ENCODE peak calls at places on chromosomes 4 and X, in four cellular contexts. G, A, W and T are unnamed samples.

GRCh38 chrX:13029831-13030771 is 14.3 kb downstream of the FAM9C start:
- DNase-seq in G (no peak), W (no peak), A (no peak), T (no peak)

GRCh38 chrX:41236629-41237028 is 97.3 kb upstream of the DDX3X start:
- DNase-seq in W (no peak), A (no peak), G (no peak), T (no peak)

GRCh38 chrX:71629467-71629866 is 11.2 kb upstream of the CXCR3 start:
- DNase-seq in W (no peak), G (no peak), A (no peak), T (no peak)

GRCh38 chr4:88134536-88135361 is 23.7 kb downstream of the ABCG2 start:
- DNase-seq in G (no peak), W (no peak), A (no peak), T (no peak)

GRCh38 chrX:70476934-70477733 is 32.5 kb downstream of the DLG3 start:
- DNase-seq in A (no peak), G (peak), W (peak), T (no peak)

GRCh38 chr4:165751882-165752281 is 121.2 kb upstream of the TLL1 start:
- DNase-seq in W (no peak), G (no peak), A (no peak), T (no peak)

GRCh38 chr4:74117024-74117534 is 18.1 kb upstream of the CXCL2 start:
- DNase-seq in G (peak), A (peak), W (peak), T (peak)

GRCh38 chr4:186653973-186654372 is 69.7 kb downstream of the FAT1 start:
- DNase-seq in W (no peak), G (no peak), A (no peak), T (no peak)

GRCh38 chr4:169071781-169072180 is 61.7 kb upstream of the CBR4 start:
- DNase-seq in G (no peak), A (no peak), W (no peak), T (no peak)

GRCh38 chrX:10137516-10137915 is 19.3 kb upstream of the CLCN4 start:
- DNase-seq in A (no peak), W (no peak), G (no peak), T (no peak)

GRCh38 chr4:14871676-14872430 is 130.4 kb upstream of the CPEB2 start:
- DNase-seq in G (no peak), A (no peak), W (peak), T (no peak)

GRCh38 chr4:21885241-21885640 is 63.3 kb downstream of the KCNIP4 start:
- DNase-seq in G (no peak), W (peak), A (no peak), T (no peak)

GRCh38 chr4:14897217-14897616 is 105.1 kb upstream of the CPEB2 start:
- DNase-seq in G (peak), A (no peak), W (peak), T (no peak)

GRCh38 chrX:68867458-68868166 is 38.8 kb downstream of the EFNB1 start:
- DNase-seq in A (peak), W (no peak), G (no peak), T (no peak)

GRCh38 chr4:86529450-86529849 is 64.7 kb upstream of the PTPN13 start:
- DNase-seq in W (no peak), A (no peak), G (no peak), T (no peak)

GRCh38 chr4:86530183-86530582 is 63.9 kb upstream of the PTPN13 start:
- DNase-seq in W (no peak), A (no peak), G (no peak), T (no peak)

GRCh38 chr4:86536166-86536565 is 57.9 kb upstream of the PTPN13 start:
- DNase-seq in A (no peak), G (no peak), W (no peak), T (no peak)

GRCh38 chr4:86532851-86533250 is 61.3 kb upstream of the PTPN13 start:
- DNase-seq in A (no peak), G (no peak), W (no peak), T (no peak)

GRCh38 chr4:86531440-86531839 is 62.7 kb upstream of the PTPN13 start:
- DNase-seq in A (no peak), G (no peak), W (no peak), T (no peak)
- TF ChIP-seq CTCF in A (no peak), G (no peak), W (no peak), T (no peak)

GRCh38 chr4:174561556-174561955 is 39.3 kb upstream of the HPGD start:
- DNase-seq in G (no peak), A (no peak), W (no peak), T (no peak)
- TF ChIP-seq CTCF in G (no peak), A (no peak), W (no peak), T (no peak)

GRCh38 chrX:25726539-25726938 is 411.6 kb upstream of the MAGEB18 start:
- DNase-seq in W (no peak), G (no peak), A (no peak), T (no peak)

GRCh38 chrX:25717122-25717521 is 421.0 kb upstream of the MAGEB18 start:
- DNase-seq in W (no peak), G (no peak), A (no peak), T (no peak)

GRCh38 chrX:25721564-25721963 is 416.6 kb upstream of the MAGEB18 start:
- DNase-seq in G (no peak), A (no peak), W (no peak), T (no peak)
- TF ChIP-seq CTCF in G (peak), A (peak), W (peak), T (peak)

DNA sequence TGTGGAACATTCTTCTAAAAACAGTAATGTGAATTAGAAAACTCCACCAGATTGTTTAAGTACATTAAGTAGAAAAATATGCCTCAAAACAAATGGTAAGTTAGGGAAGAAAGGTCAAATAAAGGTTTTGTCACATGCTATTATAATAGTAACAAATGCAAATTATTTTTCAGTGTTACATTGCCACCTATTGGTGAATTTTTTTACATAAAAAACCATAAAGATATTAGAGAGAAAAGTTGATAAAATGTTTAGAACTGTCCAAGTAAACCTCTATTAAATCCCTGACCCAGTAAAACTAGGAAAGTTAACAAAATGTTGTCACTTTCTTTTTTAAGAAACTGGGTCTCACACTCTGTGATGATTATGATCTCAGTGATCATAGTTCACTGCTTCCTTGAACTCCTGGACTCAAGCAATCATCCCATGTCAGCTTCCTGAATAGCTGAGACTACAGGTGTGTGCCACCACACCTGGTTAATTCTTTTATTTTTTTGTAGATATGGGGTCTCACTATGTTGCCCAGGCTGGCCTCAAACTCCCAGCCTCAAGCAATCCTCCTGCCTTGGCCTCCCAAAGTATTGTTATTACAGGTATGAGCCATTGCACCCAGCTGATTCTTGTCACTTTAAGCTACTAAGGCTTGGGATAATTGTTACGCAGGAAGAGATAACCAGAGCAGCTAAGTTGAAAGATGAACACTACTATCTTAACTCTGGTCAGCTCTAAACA is 157.6 kb downstream of the ATRX start:
- DNase-seq in W (no peak), G (no peak), A (no peak), T (no peak)
- TF ChIP-seq CTCF in W (no peak), G (peak), A (peak), T (no peak)

GRCh38 chr4:177667687-177668086 is 225.4 kb upstream of the AGA start:
- DNase-seq in G (no peak), A (no peak), W (peak), T (no peak)
- TF ChIP-seq CTCF in G (peak), A (peak), W (peak), T (no peak)

DNA sequence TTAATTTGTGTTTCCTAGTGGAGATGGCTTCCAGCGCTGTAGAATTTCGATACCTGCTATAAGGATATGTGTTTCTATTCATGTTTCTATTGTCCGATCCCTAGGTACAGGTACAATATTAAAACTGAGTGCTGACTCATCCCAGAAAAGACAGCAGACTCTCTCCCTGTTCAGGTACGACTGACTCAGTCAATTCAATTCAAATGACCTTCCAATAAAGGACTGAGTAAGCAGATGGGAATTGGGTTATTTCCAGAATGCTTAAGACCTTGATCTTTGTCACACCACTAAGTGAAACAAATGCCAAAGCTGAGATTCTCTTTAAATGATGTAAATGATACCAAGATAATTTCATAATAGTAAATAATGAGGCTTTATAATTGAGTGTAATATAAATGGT is 1596.9 kb downstream of the RPA4 start:
- DNase-seq in W (peak), A (no peak), G (no peak), T (no peak)
- TF ChIP-seq CTCF in W (no peak), A (no peak), G (no peak), T (no peak)

GRCh38 chrX:78592030-78592429 is 67.1 kb downstream of the RTL3 start:
- DNase-seq in W (no peak), G (no peak), A (no peak), T (no peak)
- TF ChIP-seq CTCF in W (no peak), G (no peak), A (no peak), T (no peak)